ENCODE peak calls at places on chromosomes 12 and 14, in seven cellular contexts. W, N, I, C, Z, P and E are unnamed samples.
A peak's percentile ranks its signal among the peaks of the same experiment; 100 is the strongest.

GRCh38 chr14:62616668-62617067 is 428.6 kb downstream of the KCNH5 start:
- DNase-seq in W (no peak), Z (no peak), C (no peak), I (no peak), N (no peak), P (no peak), E (no peak)

GRCh38 chr14:43625294-43625693 is 881.8 kb downstream of the FSCB start:
- DNase-seq in W (no peak), I (no peak), P (no peak), C (no peak), Z (no peak), N (no peak), E (no peak)

GRCh38 chr12:53388932-53389331 is 9.0 kb downstream of the SP1 start:
- DNase-seq in N (no peak), P (no peak), I (no peak), C (no peak), W (no peak), Z (no peak), E (no peak)

GRCh38 chr14:90496379-90496778 is 99.5 kb downstream of the CALM1 start:
- DNase-seq in I (no peak), Z (peak; percentile 12), C (no peak), N (no peak), W (no peak), P (no peak), E (no peak)

GRCh38 chr12:45302621-45303020 is 86.7 kb downstream of the ANO6 start:
- DNase-seq in N (no peak), W (no peak), P (no peak), C (no peak), I (peak; percentile 22), Z (no peak), E (no peak)

GRCh38 chr12:88726806-88727722 is 146.8 kb upstream of the KITLG start:
- DNase-seq in N (no peak), P (no peak), C (no peak), Z (no peak), I (peak; percentile 83), W (no peak), E (no peak)

GRCh38 chr14:34797747-34798583 is 77.2 kb downstream of the BAZ1A start:
- DNase-seq in C (no peak), I (no peak), W (peak; percentile 1), N (no peak), P (no peak), Z (no peak), E (no peak)

GRCh38 chr12:107843351-107844311 is 69.1 kb downstream of the ASCL4 start:
- DNase-seq in I (no peak), P (no peak), Z (no peak), C (no peak), N (no peak), W (no peak), E (peak; percentile 24)

GRCh38 chr12:666066-666465 is 2.8 kb upstream of the NINJ2 start:
- DNase-seq in Z (no peak), W (no peak), I (no peak), N (no peak), P (no peak), C (no peak), E (no peak)

GRCh38 chr12:6089041-6089823 is 35.2 kb downstream of the VWF start:
- DNase-seq in W (no peak), N (no peak), C (no peak), I (peak; percentile 52), Z (no peak), P (no peak), E (no peak)

GRCh38 chr14:45104571-45104970 is 20.7 kb downstream of the PRPF39 start:
- DNase-seq in P (no peak), W (no peak), Z (no peak), N (no peak), I (no peak), C (no peak), E (no peak)

GRCh38 chr12:20212036-20212435 is 156.3 kb upstream of the PDE3A start:
- DNase-seq in I (peak; percentile 8), Z (no peak), C (no peak), W (no peak), N (no peak), P (no peak), E (no peak)

GRCh38 chr14:72559227-72559626 is 334.7 kb downstream of the DPF3 start:
- DNase-seq in N (no peak), P (no peak), Z (no peak), W (no peak), I (no peak), C (no peak), E (no peak)

GRCh38 chr14:51097287-51097686 is 2.4 kb upstream of the TRIM9 start:
- DNase-seq in Z (no peak), I (no peak), N (no peak), C (no peak), P (no peak), W (no peak), E (no peak)

GRCh38 chr12:72269491-72269890 is 2.7 kb upstream of the TRHDE start:
- DNase-seq in Z (no peak), P (no peak), N (no peak), W (no peak), I (no peak), C (no peak), E (no peak)

GRCh38 chr12:30110970-30111586 is 327.3 kb upstream of the TMTC1 start:
- DNase-seq in Z (no peak), N (no peak), W (no peak), I (peak; percentile 27), P (no peak), C (no peak), E (no peak)

GRCh38 chr12:94650143-94651056 is at the start of gene TMCC3:
- DNase-seq in N (peak; percentile 58), Z (peak; percentile 49), C (peak; percentile 51), W (peak; percentile 13), P (peak; percentile 73), I (no peak), E (peak; percentile 73)

GRCh38 chr14:105689722-105690121 is 163.3 kb downstream of the TMEM121 start:
- DNase-seq in I (no peak), W (no peak), C (no peak), N (no peak), Z (no peak), P (no peak), E (no peak)
- H3K4me3 ChIP-seq in I (no peak overlapping the region), W (no peak overlapping the region), C (no peak overlapping the region), N (no peak overlapping the region), Z (no peak overlapping the region), P (no peak overlapping the region), E (no peak overlapping the region)

GRCh38 chr14:32512348-32512747 is 183.2 kb downstream of the AKAP6 start:
- DNase-seq in I (no peak), N (no peak), W (no peak), Z (no peak), P (no peak), C (no peak), E (no peak)

GRCh38 chr14:32508281-32508680 is 179.2 kb downstream of the AKAP6 start:
- DNase-seq in C (no peak), W (no peak), Z (no peak), I (peak; percentile 18), N (no peak), P (no peak), E (no peak)

GRCh38 chr14:32512813-32513212 is 183.7 kb downstream of the AKAP6 start:
- DNase-seq in P (no peak), I (no peak), N (no peak), W (no peak), Z (no peak), C (no peak), E (no peak)

GRCh38 chr14:32509632-32510187 is 180.6 kb downstream of the AKAP6 start:
- DNase-seq in C (peak; percentile 55), I (peak; percentile 97), P (peak; percentile 8), N (no peak), W (no peak), Z (peak; percentile 23), E (peak; percentile 8)

DNA sequence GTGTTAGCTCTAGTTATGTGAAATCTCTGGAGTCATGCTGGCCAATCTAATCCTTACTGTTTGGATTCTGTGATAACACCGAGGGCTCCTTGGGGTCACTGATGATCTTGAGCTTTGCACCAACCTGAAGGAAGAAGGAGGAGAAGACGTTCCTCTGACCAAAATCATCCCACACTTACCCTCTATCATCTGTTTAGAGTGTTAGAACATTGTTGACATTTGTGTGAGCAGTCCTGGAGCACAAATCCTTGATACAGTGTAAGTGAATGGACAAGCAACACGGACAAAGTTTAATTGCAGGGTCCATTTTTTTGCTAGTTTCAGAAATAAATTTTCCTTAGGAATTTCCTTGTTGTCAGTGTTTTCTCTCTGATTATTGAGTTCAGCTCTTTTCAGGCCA is 181.7 kb downstream of the AKAP6 start:
- DNase-seq in P (no peak), Z (no peak), C (no peak), W (no peak), I (no peak), N (no peak), E (no peak)
- H3K4me1 ChIP-seq in P (no peaks in the 10 kb centered on the region), Z (peaks cover 18% of the 10 kb centered on the region), C (peaks cover 85% of the 10 kb centered on the region), W (no peaks in the 10 kb centered on the region), I (peaks cover 17% of the 10 kb centered on the region), N (peaks cover 72% of the 10 kb centered on the region), E (peaks cover 8% of the 10 kb centered on the region)

GRCh38 chr12:117063162-117063911 is 35.9 kb downstream of the TESC start:
- DNase-seq in N (no peak), W (no peak), I (no peak), P (peak; percentile 32), Z (no peak), C (no peak), E (no peak)
- H3K4me3 ChIP-seq in N (no peak overlapping the region), W (no peak overlapping the region), I (no peak overlapping the region), P (no peak overlapping the region), Z (no peak overlapping the region), C (no peak overlapping the region), E (no peak overlapping the region)

DNA sequence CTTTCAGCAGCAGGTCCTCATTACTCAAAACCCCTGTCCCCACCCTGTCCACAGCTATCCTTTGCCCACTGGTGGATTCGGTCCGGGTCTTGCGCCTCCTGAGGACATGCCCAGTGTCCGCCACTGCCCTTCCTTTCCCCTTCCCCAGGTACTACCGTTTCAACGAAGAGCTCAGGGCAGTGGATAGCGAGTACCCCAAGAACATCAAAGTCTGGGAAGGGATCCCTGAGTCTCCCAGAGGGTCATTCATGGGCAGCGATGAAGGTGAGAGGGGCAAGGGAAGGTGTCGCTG is 8.7 kb downstream of the MMP14 start:
- DNase-seq in Z (no peak), I (no peak), W (no peak), P (no peak), N (no peak), C (no peak), E (no peak)
- H3K4me1 ChIP-seq in Z (peaks cover 31% of the 10 kb centered on the region), I (peaks cover 42% of the 10 kb centered on the region), W (peaks cover 11% of the 10 kb centered on the region), P (peaks cover 5% of the 10 kb centered on the region), N (peaks cover 58% of the 10 kb centered on the region), C (peaks cover 51% of the 10 kb centered on the region), E (peaks cover 30% of the 10 kb centered on the region)

DNA sequence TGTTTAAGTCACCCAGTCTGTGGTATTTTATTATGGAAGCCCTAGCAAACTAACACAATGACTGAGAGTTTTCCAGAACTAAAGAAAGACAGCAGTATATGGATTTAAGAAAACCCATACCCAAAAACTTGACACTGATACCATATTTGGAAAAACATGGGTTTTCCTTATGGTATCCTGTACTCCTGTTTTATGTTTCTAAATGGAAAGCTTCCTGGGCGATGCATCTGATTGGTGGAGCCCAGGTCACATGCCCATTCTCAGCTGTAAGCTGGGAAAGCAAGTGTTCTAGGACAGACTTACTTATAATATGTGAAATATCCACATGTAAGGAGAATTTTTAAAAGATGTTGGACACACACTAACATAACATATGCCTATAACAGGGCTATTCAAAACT is 4.5 kb upstream of the RNASE4 start:
- DNase-seq in P (peak; percentile 71), Z (no peak), I (peak; percentile 37), N (peak; percentile 34), W (no peak), C (no peak), E (peak; percentile 49)
- H3K4me3 ChIP-seq in P (no peak overlapping the region), Z (no peak overlapping the region), I (no peak overlapping the region), N (no peak overlapping the region), W (no peak overlapping the region), C (no peak overlapping the region), E (no peak overlapping the region)

GRCh38 chr12:24931666-24932405 is 17.1 kb downstream of the BCAT1 start:
- DNase-seq in P (no peak), Z (no peak), N (no peak), W (no peak), C (no peak), I (peak; percentile 43), E (no peak)
- H3K4me1 ChIP-seq in P (no peaks in the 10 kb centered on the region), Z (no peaks in the 10 kb centered on the region), N (no peaks in the 10 kb centered on the region), W (peaks cover 5% of the 10 kb centered on the region), C (no peaks in the 10 kb centered on the region), I (peaks cover 7% of the 10 kb centered on the region), E (no peaks in the 10 kb centered on the region)